ENCODE peak calls at places on chromosomes 3 and 15, in six cellular contexts. One of them, this sample, is unnamed. For H3K27me3, the result is how much of the 10 kb centered on the place peaks cover.

GRCh38 chr15:65580287-65580686 is 30.6 kb downstream of the INTS14 start:
- ATAC-seq in IMR-90: peak
- ATAC-seq in upper lobe of left lung: no peak
- ATAC-seq in right cardiac atrium: no peak
- ATAC-seq in lung: no peak
- ATAC-seq in body of pancreas: no peak
- ATAC-seq in this sample: no peak

GRCh38 chr15:83462953-83463433 is 15.9 kb downstream of the SH3GL3 start:
- ATAC-seq in IMR-90: no peak
- ATAC-seq in upper lobe of left lung: no peak
- ATAC-seq in right cardiac atrium: no peak
- ATAC-seq in lung: no peak
- ATAC-seq in body of pancreas: no peak
- ATAC-seq in this sample: no peak

GRCh38 chr3:31959951-31960792 is 20.9 kb downstream of the OSBPL10 start:
- ATAC-seq in IMR-90: peak
- ATAC-seq in upper lobe of left lung: peak
- ATAC-seq in right cardiac atrium: peak
- ATAC-seq in lung: no peak
- ATAC-seq in body of pancreas: peak
- ATAC-seq in this sample: no peak

GRCh38 chr3:170021083-170021482 is 16.7 kb upstream of the GPR160 start:
- ATAC-seq in IMR-90: no peak
- ATAC-seq in upper lobe of left lung: no peak
- ATAC-seq in right cardiac atrium: no peak
- ATAC-seq in lung: no peak
- ATAC-seq in body of pancreas: no peak
- ATAC-seq in this sample: no peak

GRCh38 chr15:63999177-63999576 is 47.1 kb downstream of the DAPK2 start:
- ATAC-seq in IMR-90: peak
- ATAC-seq in upper lobe of left lung: peak
- ATAC-seq in right cardiac atrium: peak
- ATAC-seq in lung: no peak
- ATAC-seq in body of pancreas: no peak
- ATAC-seq in this sample: peak

GRCh38 chr15:74434260-74434915 is 630 bp upstream of the SEMA7A start:
- ATAC-seq in IMR-90: peak
- ATAC-seq in upper lobe of left lung: no peak
- ATAC-seq in right cardiac atrium: peak
- ATAC-seq in lung: no peak
- ATAC-seq in body of pancreas: no peak
- ATAC-seq in this sample: no peak

GRCh38 chr3:4504340-4505261 is 11.5 kb downstream of the ITPR1 start:
- ATAC-seq in IMR-90: peak
- ATAC-seq in upper lobe of left lung: peak
- ATAC-seq in right cardiac atrium: peak
- ATAC-seq in lung: peak
- ATAC-seq in body of pancreas: no peak
- ATAC-seq in this sample: peak

GRCh38 chr3:18223591-18224338 is 201.4 kb downstream of the SATB1 start:
- ATAC-seq in IMR-90: no peak
- ATAC-seq in upper lobe of left lung: peak
- ATAC-seq in right cardiac atrium: no peak
- ATAC-seq in lung: no peak
- ATAC-seq in body of pancreas: no peak
- ATAC-seq in this sample: no peak

GRCh38 chr3:133273346-133273745 is 126.5 kb upstream of the BFSP2 start:
- ATAC-seq in IMR-90: no peak
- ATAC-seq in upper lobe of left lung: no peak
- ATAC-seq in right cardiac atrium: no peak
- ATAC-seq in lung: no peak
- ATAC-seq in body of pancreas: no peak
- ATAC-seq in this sample: no peak

GRCh38 chr3:126413693-126414080 is 19.0 kb downstream of the CFAP100 start:
- ATAC-seq in IMR-90: no peak
- ATAC-seq in upper lobe of left lung: no peak
- ATAC-seq in right cardiac atrium: no peak
- ATAC-seq in lung: no peak
- ATAC-seq in body of pancreas: no peak
- ATAC-seq in this sample: no peak
- H3K27me3 ChIP-seq in IMR-90: under half
- H3K27me3 ChIP-seq in upper lobe of left lung: under half
- H3K27me3 ChIP-seq in right cardiac atrium: under half
- H3K27me3 ChIP-seq in lung: under half
- H3K27me3 ChIP-seq in body of pancreas: under half
- H3K27me3 ChIP-seq in this sample: half or more

DNA sequence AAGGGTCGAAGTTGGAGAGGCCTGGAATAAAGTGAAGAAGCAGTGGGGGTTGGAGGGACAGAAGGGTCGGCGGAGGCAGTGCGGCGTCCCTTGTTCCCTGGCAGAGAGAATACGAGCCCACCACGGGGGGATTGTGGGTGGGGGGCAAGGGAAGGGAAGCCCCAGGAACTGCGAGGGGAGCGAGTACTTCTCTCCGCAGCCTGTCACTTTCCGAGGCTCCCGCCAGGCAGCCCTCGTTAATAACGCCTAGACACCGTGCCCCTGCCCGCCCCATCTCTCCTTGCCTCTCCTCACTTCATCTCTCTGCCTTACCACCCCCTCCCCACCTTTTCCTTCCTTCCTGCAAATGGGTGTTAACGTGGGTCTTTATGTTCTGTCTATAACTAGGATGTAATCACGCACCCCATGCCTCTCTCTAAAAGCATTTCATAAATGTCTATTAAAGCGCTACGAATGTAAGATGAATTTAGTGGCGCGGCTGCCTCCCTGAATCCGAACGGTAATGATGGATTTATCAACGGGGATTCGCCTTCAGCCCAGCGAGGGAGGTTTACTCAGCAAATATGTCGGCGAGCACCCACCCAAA is 13.7 kb downstream of the NR2F2 start:
- ATAC-seq in IMR-90: no peak
- ATAC-seq in upper lobe of left lung: no peak
- ATAC-seq in right cardiac atrium: no peak
- ATAC-seq in lung: no peak
- ATAC-seq in body of pancreas: no peak
- ATAC-seq in this sample: no peak
- H3K27me3 ChIP-seq in IMR-90: under half
- H3K27me3 ChIP-seq in upper lobe of left lung: under half
- H3K27me3 ChIP-seq in right cardiac atrium: under half
- H3K27me3 ChIP-seq in lung: under half
- H3K27me3 ChIP-seq in body of pancreas: under half
- H3K27me3 ChIP-seq in this sample: under half

GRCh38 chr3:68858549-68858948 is 73.8 kb downstream of the TAFA4 start:
- ATAC-seq in IMR-90: no peak
- ATAC-seq in upper lobe of left lung: no peak
- ATAC-seq in right cardiac atrium: no peak
- ATAC-seq in lung: no peak
- ATAC-seq in body of pancreas: no peak
- ATAC-seq in this sample: no peak

GRCh38 chr3:68861521-68861920 is 70.8 kb downstream of the TAFA4 start:
- ATAC-seq in IMR-90: no peak
- ATAC-seq in upper lobe of left lung: no peak
- ATAC-seq in right cardiac atrium: no peak
- ATAC-seq in lung: no peak
- ATAC-seq in body of pancreas: no peak
- ATAC-seq in this sample: no peak

GRCh38 chr3:68854170-68854569 is 78.2 kb downstream of the TAFA4 start:
- ATAC-seq in IMR-90: no peak
- ATAC-seq in upper lobe of left lung: no peak
- ATAC-seq in right cardiac atrium: no peak
- ATAC-seq in lung: no peak
- ATAC-seq in body of pancreas: no peak
- ATAC-seq in this sample: no peak

GRCh38 chr3:68855620-68856019 is 76.7 kb downstream of the TAFA4 start:
- ATAC-seq in IMR-90: no peak
- ATAC-seq in upper lobe of left lung: no peak
- ATAC-seq in right cardiac atrium: no peak
- ATAC-seq in lung: no peak
- ATAC-seq in body of pancreas: no peak
- ATAC-seq in this sample: no peak
- H3K27me3 ChIP-seq in IMR-90: under half
- H3K27me3 ChIP-seq in upper lobe of left lung: under half
- H3K27me3 ChIP-seq in right cardiac atrium: under half
- H3K27me3 ChIP-seq in lung: under half
- H3K27me3 ChIP-seq in body of pancreas: under half
- H3K27me3 ChIP-seq in this sample: under half

DNA sequence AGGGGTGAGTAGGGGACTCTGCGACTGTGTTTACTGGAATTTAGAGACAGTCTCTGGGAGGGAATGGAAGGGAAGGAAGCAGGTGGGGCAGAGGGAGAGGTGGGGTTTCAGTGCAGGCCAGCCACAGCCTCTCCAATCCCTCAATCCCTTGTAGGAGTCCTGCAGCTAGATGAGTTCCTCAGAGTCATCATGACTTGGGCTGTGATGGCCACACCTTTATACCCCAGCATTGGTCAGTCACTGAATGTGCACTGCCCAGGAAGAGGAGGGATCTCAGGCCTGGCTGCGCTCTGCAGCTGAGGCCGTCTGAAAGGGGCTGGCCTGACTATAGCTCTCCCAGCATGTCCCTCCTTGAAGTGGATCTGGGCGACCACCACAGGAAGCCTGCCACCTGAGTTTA is 67.3 kb upstream of the GLCE start:
- ATAC-seq in IMR-90: no peak
- ATAC-seq in upper lobe of left lung: no peak
- ATAC-seq in right cardiac atrium: peak
- ATAC-seq in lung: no peak
- ATAC-seq in body of pancreas: no peak
- ATAC-seq in this sample: no peak
- H3K27me3 ChIP-seq in IMR-90: half or more
- H3K27me3 ChIP-seq in upper lobe of left lung: under half
- H3K27me3 ChIP-seq in right cardiac atrium: under half
- H3K27me3 ChIP-seq in lung: under half
- H3K27me3 ChIP-seq in body of pancreas: under half
- H3K27me3 ChIP-seq in this sample: under half

GRCh38 chr15:97692317-97693015 is 268.0 kb upstream of the ARRDC4 start:
- ATAC-seq in IMR-90: no peak
- ATAC-seq in upper lobe of left lung: no peak
- ATAC-seq in right cardiac atrium: peak
- ATAC-seq in lung: no peak
- ATAC-seq in body of pancreas: no peak
- ATAC-seq in this sample: no peak
- H3K27me3 ChIP-seq in IMR-90: under half
- H3K27me3 ChIP-seq in upper lobe of left lung: under half
- H3K27me3 ChIP-seq in right cardiac atrium: under half
- H3K27me3 ChIP-seq in lung: under half
- H3K27me3 ChIP-seq in body of pancreas: under half
- H3K27me3 ChIP-seq in this sample: under half

GRCh38 chr15:45521596-45522167 is 873 bp downstream of the SLC30A4 start:
- ATAC-seq in IMR-90: peak
- ATAC-seq in upper lobe of left lung: no peak
- ATAC-seq in right cardiac atrium: no peak
- ATAC-seq in lung: no peak
- ATAC-seq in body of pancreas: no peak
- ATAC-seq in this sample: no peak
- H3K27me3 ChIP-seq in IMR-90: under half
- H3K27me3 ChIP-seq in upper lobe of left lung: under half
- H3K27me3 ChIP-seq in right cardiac atrium: under half
- H3K27me3 ChIP-seq in lung: under half
- H3K27me3 ChIP-seq in body of pancreas: under half
- H3K27me3 ChIP-seq in this sample: under half

This sample was measured in gastroesophageal sphincter.